ENCODE peak calls at places on chromosomes 2 and 18, in five cellular contexts. One of them, this sample, is unnamed.

GRCh38 chr2:44351088-44351487 is 10.2 kb downstream of the PREPL start:
- DNase-seq in sigmoid colon: no peak
- DNase-seq in choroid plexus epithelial cell: peak
- DNase-seq in astrocyte of the spinal cord: peak
- DNase-seq in adrenal gland: no peak
- DNase-seq in this sample: no peak

GRCh38 chr2:124027182-124027581 is 2.1 kb downstream of the CNTNAP5 start:
- DNase-seq in sigmoid colon: no peak
- DNase-seq in choroid plexus epithelial cell: peak
- DNase-seq in astrocyte of the spinal cord: peak
- DNase-seq in adrenal gland: peak
- DNase-seq in this sample: peak

GRCh38 chr2:97715951-97716694 is 2.7 kb downstream of the ZAP70 start:
- DNase-seq in sigmoid colon: peak
- DNase-seq in choroid plexus epithelial cell: no peak
- DNase-seq in astrocyte of the spinal cord: no peak
- DNase-seq in adrenal gland: no peak
- DNase-seq in this sample: no peak

GRCh38 chr2:170715062-170715931 is at the start of gene SP5:
- DNase-seq in sigmoid colon: peak
- DNase-seq in choroid plexus epithelial cell: peak
- DNase-seq in astrocyte of the spinal cord: peak
- DNase-seq in adrenal gland: peak
- DNase-seq in this sample: peak

GRCh38 chr2:182240862-182241371 is 185.9 kb downstream of the PDE1A start:
- DNase-seq in sigmoid colon: peak
- DNase-seq in choroid plexus epithelial cell: peak
- DNase-seq in astrocyte of the spinal cord: peak
- DNase-seq in adrenal gland: peak
- DNase-seq in this sample: peak

GRCh38 chr2:171272039-171272438 is 111.3 kb upstream of the TLK1 start:
- DNase-seq in sigmoid colon: no peak
- DNase-seq in choroid plexus epithelial cell: peak
- DNase-seq in astrocyte of the spinal cord: peak
- DNase-seq in adrenal gland: peak
- DNase-seq in this sample: peak

GRCh38 chr2:191170773-191171172 is 20.0 kb upstream of the STAT4 start:
- DNase-seq in sigmoid colon: no peak
- DNase-seq in choroid plexus epithelial cell: no peak
- DNase-seq in astrocyte of the spinal cord: no peak
- DNase-seq in adrenal gland: no peak
- DNase-seq in this sample: peak

GRCh38 chr18:79643049-79643765 is 36.4 kb upstream of the CTDP1 start:
- DNase-seq in sigmoid colon: peak
- DNase-seq in choroid plexus epithelial cell: no peak
- DNase-seq in astrocyte of the spinal cord: no peak
- DNase-seq in adrenal gland: no peak
- DNase-seq in this sample: no peak

GRCh38 chr18:46481048-46481846 is 175.8 kb downstream of the LOXHD1 start:
- DNase-seq in sigmoid colon: no peak
- DNase-seq in choroid plexus epithelial cell: peak
- DNase-seq in astrocyte of the spinal cord: peak
- DNase-seq in adrenal gland: peak
- DNase-seq in this sample: peak

GRCh38 chr2:226475650-226476049 is 324.0 kb downstream of the IRS1 start:
- DNase-seq in sigmoid colon: no peak
- DNase-seq in choroid plexus epithelial cell: peak
- DNase-seq in astrocyte of the spinal cord: peak
- DNase-seq in adrenal gland: no peak
- DNase-seq in this sample: peak

GRCh38 chr2:219155054-219155644 is 5.5 kb downstream of the NHEJ1 start:
- DNase-seq in sigmoid colon: no peak
- DNase-seq in choroid plexus epithelial cell: peak
- DNase-seq in astrocyte of the spinal cord: peak
- DNase-seq in adrenal gland: peak
- DNase-seq in this sample: peak

GRCh38 chr2:175855794-175856453 is 146.1 kb downstream of the LNPK start:
- DNase-seq in sigmoid colon: peak
- DNase-seq in choroid plexus epithelial cell: no peak
- DNase-seq in astrocyte of the spinal cord: peak
- DNase-seq in adrenal gland: peak
- DNase-seq in this sample: peak

GRCh38 chr2:64591188-64591587 is 62.5 kb downstream of the SERTAD2 start:
- DNase-seq in sigmoid colon: no peak
- DNase-seq in choroid plexus epithelial cell: no peak
- DNase-seq in astrocyte of the spinal cord: no peak
- DNase-seq in adrenal gland: no peak
- DNase-seq in this sample: no peak

GRCh38 chr2:167398791-167399371 is 510.6 kb downstream of the XIRP2 start:
- DNase-seq in sigmoid colon: no peak
- DNase-seq in choroid plexus epithelial cell: no peak
- DNase-seq in astrocyte of the spinal cord: no peak
- DNase-seq in adrenal gland: no peak
- DNase-seq in this sample: no peak

GRCh38 chr2:11867926-11868325 is 121.5 kb downstream of the LPIN1 start:
- DNase-seq in sigmoid colon: no peak
- DNase-seq in choroid plexus epithelial cell: no peak
- DNase-seq in astrocyte of the spinal cord: no peak
- DNase-seq in adrenal gland: no peak
- DNase-seq in this sample: peak

GRCh38 chr2:113164930-113165585 is 8.7 kb upstream of the PSD4 start:
- DNase-seq in sigmoid colon: no peak
- DNase-seq in choroid plexus epithelial cell: no peak
- DNase-seq in astrocyte of the spinal cord: no peak
- DNase-seq in adrenal gland: no peak
- DNase-seq in this sample: no peak

GRCh38 chr2:156321243-156321904 is 11.1 kb downstream of the NR4A2 start:
- DNase-seq in sigmoid colon: no peak
- DNase-seq in choroid plexus epithelial cell: no peak
- DNase-seq in astrocyte of the spinal cord: no peak
- DNase-seq in adrenal gland: no peak
- DNase-seq in this sample: no peak

DNA sequence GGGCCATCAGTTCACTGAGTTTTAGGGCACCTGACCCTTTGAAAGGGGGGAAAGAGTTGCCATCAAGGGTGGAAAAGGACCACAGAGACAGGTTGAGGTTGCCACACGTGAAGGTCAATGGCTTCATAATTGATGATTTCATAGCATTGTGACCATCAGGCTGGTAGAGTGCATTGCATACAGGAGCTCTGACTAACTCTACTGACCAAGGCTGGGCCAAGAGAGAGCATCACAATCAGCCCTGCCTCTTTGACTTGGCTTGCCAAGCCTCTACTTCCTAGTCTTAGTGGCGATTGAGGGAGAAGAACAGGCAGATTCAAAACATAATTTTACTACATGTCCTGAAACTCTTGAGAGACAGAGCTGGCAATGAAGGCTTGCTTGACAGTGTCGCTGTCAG is 5.8 kb upstream of the TNP1 start:
- DNase-seq in sigmoid colon: no peak
- DNase-seq in choroid plexus epithelial cell: no peak
- DNase-seq in astrocyte of the spinal cord: no peak
- DNase-seq in adrenal gland: no peak
- DNase-seq in this sample: no peak
- TF ChIP-seq CTCF in sigmoid colon: no peak
- TF ChIP-seq CTCF in choroid plexus epithelial cell: no peak
- TF ChIP-seq CTCF in astrocyte of the spinal cord: no peak
- TF ChIP-seq CTCF in adrenal gland: no peak
- TF ChIP-seq CTCF in this sample: no peak

DNA sequence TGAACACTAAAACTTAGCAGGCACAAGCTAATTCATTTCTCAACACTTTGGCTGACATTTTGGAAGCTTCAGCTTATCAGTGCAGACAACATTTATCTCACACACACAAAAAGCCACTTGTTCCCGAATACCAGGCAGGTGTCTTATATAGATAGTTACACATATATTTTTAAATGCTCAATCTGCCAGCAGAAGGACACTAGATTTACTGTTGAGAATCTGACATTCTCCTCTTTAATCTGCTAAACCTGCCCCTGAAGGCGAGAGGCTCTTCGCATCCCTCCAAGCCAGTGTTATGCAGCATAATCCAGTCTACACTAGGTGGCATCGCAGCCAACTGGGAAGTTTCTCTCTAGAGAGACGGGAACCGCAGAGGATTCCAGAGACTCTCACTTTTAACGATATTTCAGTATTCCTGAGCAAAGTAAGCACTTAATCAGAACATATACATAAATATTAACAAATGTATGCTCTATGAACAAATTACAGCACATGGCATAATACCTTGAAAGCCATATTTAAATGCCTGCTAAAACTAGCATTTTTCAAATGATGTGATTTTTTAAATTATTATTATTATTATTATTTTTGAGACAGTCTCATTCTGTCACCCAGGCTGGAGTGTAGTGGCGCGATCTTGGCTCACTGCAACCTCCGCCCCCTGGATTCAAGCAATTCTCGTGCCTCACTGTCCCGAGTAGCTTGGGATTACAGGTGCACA is 90.2 kb upstream of the SCG2 start:
- DNase-seq in sigmoid colon: no peak
- DNase-seq in choroid plexus epithelial cell: peak
- DNase-seq in astrocyte of the spinal cord: peak
- DNase-seq in adrenal gland: peak
- DNase-seq in this sample: peak
- TF ChIP-seq CTCF in sigmoid colon: no peak
- TF ChIP-seq CTCF in choroid plexus epithelial cell: peak
- TF ChIP-seq CTCF in astrocyte of the spinal cord: peak
- TF ChIP-seq CTCF in adrenal gland: peak
- TF ChIP-seq CTCF in this sample: peak

DNA sequence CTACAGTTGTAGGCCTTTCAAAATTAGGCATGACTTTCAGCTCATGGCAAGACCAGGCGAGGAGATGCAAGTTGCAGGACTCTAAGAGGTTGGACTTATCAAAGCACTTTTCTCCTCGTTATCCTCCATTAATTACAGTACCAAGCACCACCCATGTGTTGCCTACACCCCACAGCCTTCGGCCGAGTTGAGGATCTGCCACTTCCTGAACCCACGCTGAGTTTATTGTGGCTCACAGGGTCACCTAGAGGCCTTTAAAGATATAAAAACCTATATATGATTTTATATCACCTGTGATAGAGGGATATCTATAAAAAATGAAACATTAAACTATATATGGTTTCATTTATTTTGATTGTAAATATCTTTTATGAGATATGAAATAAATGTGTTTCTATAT is 2.6 kb downstream of the UGT1A10 start:
- DNase-seq in sigmoid colon: no peak
- DNase-seq in choroid plexus epithelial cell: no peak
- DNase-seq in astrocyte of the spinal cord: no peak
- DNase-seq in adrenal gland: no peak
- DNase-seq in this sample: no peak
- TF ChIP-seq CTCF in sigmoid colon: no peak
- TF ChIP-seq CTCF in choroid plexus epithelial cell: no peak
- TF ChIP-seq CTCF in astrocyte of the spinal cord: no peak
- TF ChIP-seq CTCF in adrenal gland: no peak
- TF ChIP-seq CTCF in this sample: no peak

GRCh38 chr18:66124394-66124793 is 373.6 kb downstream of the CDH7 start:
- DNase-seq in sigmoid colon: no peak
- DNase-seq in choroid plexus epithelial cell: no peak
- DNase-seq in astrocyte of the spinal cord: no peak
- DNase-seq in adrenal gland: no peak
- DNase-seq in this sample: peak
- TF ChIP-seq CTCF in sigmoid colon: no peak
- TF ChIP-seq CTCF in choroid plexus epithelial cell: no peak
- TF ChIP-seq CTCF in astrocyte of the spinal cord: no peak
- TF ChIP-seq CTCF in adrenal gland: no peak
- TF ChIP-seq CTCF in this sample: no peak

GRCh38 chr2:137676348-137676747 is 287.9 kb upstream of the HNMT start:
- DNase-seq in sigmoid colon: no peak
- DNase-seq in choroid plexus epithelial cell: no peak
- DNase-seq in astrocyte of the spinal cord: no peak
- DNase-seq in adrenal gland: no peak
- DNase-seq in this sample: no peak

GRCh38 chr2:137675584-137676327 is 288.5 kb upstream of the HNMT start:
- DNase-seq in sigmoid colon: no peak
- DNase-seq in choroid plexus epithelial cell: no peak
- DNase-seq in astrocyte of the spinal cord: no peak
- DNase-seq in adrenal gland: no peak
- DNase-seq in this sample: no peak

GRCh38 chr2:137674991-137675390 is 289.3 kb upstream of the HNMT start:
- DNase-seq in sigmoid colon: no peak
- DNase-seq in choroid plexus epithelial cell: no peak
- DNase-seq in astrocyte of the spinal cord: no peak
- DNase-seq in adrenal gland: no peak
- DNase-seq in this sample: no peak

GRCh38 chr2:137672961-137673552 is 291.2 kb upstream of the HNMT start:
- DNase-seq in sigmoid colon: no peak
- DNase-seq in choroid plexus epithelial cell: no peak
- DNase-seq in astrocyte of the spinal cord: no peak
- DNase-seq in adrenal gland: no peak
- DNase-seq in this sample: no peak

DNA sequence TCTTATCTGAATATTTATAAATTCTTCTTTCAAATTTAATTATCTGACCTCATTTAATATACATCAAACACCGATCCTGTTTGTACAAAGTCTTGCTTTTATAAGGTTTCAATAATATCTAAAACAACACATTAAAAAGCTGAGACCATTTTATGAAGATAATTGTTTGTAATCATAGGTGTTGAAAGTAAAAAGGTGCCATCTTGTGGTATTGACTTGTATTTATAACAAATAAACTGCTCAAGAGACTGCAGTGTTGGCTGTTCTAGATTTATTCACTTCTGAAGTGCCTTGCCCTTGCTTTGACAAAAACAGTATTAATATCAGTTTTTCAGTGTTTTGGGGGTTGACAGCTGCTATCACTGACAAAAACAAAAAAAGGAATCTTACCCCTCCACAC is 286.8 kb upstream of the HNMT start:
- DNase-seq in sigmoid colon: no peak
- DNase-seq in choroid plexus epithelial cell: no peak
- DNase-seq in astrocyte of the spinal cord: no peak
- DNase-seq in adrenal gland: no peak
- DNase-seq in this sample: no peak
- TF ChIP-seq CTCF in sigmoid colon: no peak
- TF ChIP-seq CTCF in choroid plexus epithelial cell: no peak
- TF ChIP-seq CTCF in astrocyte of the spinal cord: no peak
- TF ChIP-seq CTCF in adrenal gland: no peak
- TF ChIP-seq CTCF in this sample: no peak

GRCh38 chr18:76098728-76099514 is 396.1 kb downstream of the ZNF516 start:
- DNase-seq in sigmoid colon: no peak
- DNase-seq in choroid plexus epithelial cell: no peak
- DNase-seq in astrocyte of the spinal cord: no peak
- DNase-seq in adrenal gland: no peak
- DNase-seq in this sample: no peak
- TF ChIP-seq CTCF in sigmoid colon: no peak
- TF ChIP-seq CTCF in choroid plexus epithelial cell: no peak
- TF ChIP-seq CTCF in astrocyte of the spinal cord: no peak
- TF ChIP-seq CTCF in adrenal gland: no peak
- TF ChIP-seq CTCF in this sample: no peak

DNA sequence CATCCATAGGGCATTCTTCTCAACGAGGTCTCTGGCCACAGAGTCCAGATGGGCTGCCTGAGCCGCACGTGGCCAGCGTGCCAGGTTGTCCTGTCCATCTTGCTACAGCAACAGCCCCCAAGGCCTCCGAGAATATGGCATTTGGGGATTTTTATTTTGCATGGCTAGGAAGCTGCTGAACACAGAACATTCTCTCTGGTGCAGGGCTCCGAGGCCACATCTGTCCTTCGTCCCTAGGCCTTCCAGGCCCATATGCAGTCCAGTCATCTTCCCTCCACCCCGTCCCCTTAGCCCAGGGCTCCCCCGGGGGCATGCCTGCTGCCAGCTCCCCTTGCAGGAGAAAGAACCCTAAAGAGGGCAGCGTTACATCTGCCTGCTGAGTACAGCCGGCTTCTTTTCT is 2.3 kb downstream of the HDAC4 start:
- DNase-seq in sigmoid colon: peak
- DNase-seq in choroid plexus epithelial cell: no peak
- DNase-seq in astrocyte of the spinal cord: no peak
- DNase-seq in adrenal gland: peak
- DNase-seq in this sample: no peak
- TF ChIP-seq CTCF in sigmoid colon: no peak
- TF ChIP-seq CTCF in choroid plexus epithelial cell: no peak
- TF ChIP-seq CTCF in astrocyte of the spinal cord: no peak
- TF ChIP-seq CTCF in adrenal gland: no peak
- TF ChIP-seq CTCF in this sample: no peak